ENCODE peak calls at places on chromosomes 11 and 22, in five cellular contexts. P is WTC11, I is posterior cingulate gyrus, W is M059J, A is heart left ventricle. E is an unnamed sample.

GRCh38 chr22:36086629-36087254 is 58.1 kb upstream of the RBFOX2 start:
- DNase-seq in W (no peak), A (no peak), I (peak), P (no peak), E (no peak)

GRCh38 chr22:35972559-35972958 is 56.1 kb downstream of the RBFOX2 start:
- DNase-seq in A (no peak), P (no peak), I (no peak), W (peak), E (no peak)

GRCh38 chr11:1573077-1573846 is 1.2 kb upstream of the DUSP8 start:
- DNase-seq in I (peak), W (peak), P (no peak), A (no peak), E (no peak)

GRCh38 chr22:37420656-37421467 is 6.4 kb downstream of the ELFN2 start:
- DNase-seq in I (no peak), W (no peak), A (no peak), P (no peak), E (peak)

GRCh38 chr11:5007561-5007960 is 12.9 kb downstream of the OR51L1 start:
- DNase-seq in W (peak), I (no peak), A (no peak), P (no peak), E (no peak)

GRCh38 chr11:9316334-9316733 is 1.9 kb upstream of the TMEM41B start:
- DNase-seq in I (no peak), W (no peak), A (no peak), P (no peak), E (no peak)

GRCh38 chr11:35061516-35062440 is 77.2 kb upstream of the CD44 start:
- DNase-seq in I (no peak), A (no peak), P (no peak), W (no peak), E (no peak)

GRCh38 chr11:93089474-93090102 is 108.2 kb downstream of the SLC36A4 start:
- DNase-seq in P (peak), A (no peak), W (peak), I (no peak), E (peak)

GRCh38 chr11:665707-666281 is 28.7 kb downstream of the DRD4 start:
- DNase-seq in I (peak), P (no peak), A (no peak), W (no peak), E (peak)

GRCh38 chr22:23245045-23245798 is 64.9 kb downstream of the BCR start:
- DNase-seq in W (peak), I (peak), P (no peak), A (no peak), E (no peak)

GRCh38 chr22:30906946-30907345 is 61.6 kb downstream of the MORC2 start:
- DNase-seq in I (peak), A (no peak), W (no peak), P (no peak), E (no peak)

GRCh38 chr11:34806875-34807274 is 109.3 kb downstream of the APIP start:
- DNase-seq in I (no peak), W (no peak), P (no peak), A (no peak), E (no peak)

GRCh38 chr22:31588970-31589675 is 72.9 kb downstream of the PISD start:
- DNase-seq in I (no peak), A (no peak), P (no peak), W (no peak), E (no peak)

GRCh38 chr11:26792956-26793355 is 71.1 kb upstream of the SLC5A12 start:
- DNase-seq in I (no peak), A (no peak), P (no peak), W (no peak), E (no peak)

GRCh38 chr11:43919852-43920597 is 22.4 kb upstream of the C11orf96 start:
- DNase-seq in A (no peak), P (no peak), W (no peak), I (no peak), E (peak)

GRCh38 chr11:8102296-8102915 is 21.4 kb downstream of the TUB start:
- DNase-seq in A (no peak), P (no peak), I (no peak), W (no peak), E (no peak)

GRCh38 chr11:69819541-69820070 is 390 bp upstream of the FGF3 start:
- DNase-seq in W (no peak), I (no peak), P (peak), A (no peak), E (no peak)

GRCh38 chr22:49903322-49904039 is 14.8 kb downstream of the ALG12 start:
- DNase-seq in I (peak), A (no peak), P (no peak), W (no peak), E (no peak)

GRCh38 chr11:92141159-92141558 is 83.5 kb upstream of the FAT3 start:
- DNase-seq in W (no peak), I (no peak), P (no peak), A (no peak), E (no peak)

GRCh38 chr22:17871726-17872458 is 97.6 kb upstream of the BID start:
- DNase-seq in W (no peak), P (no peak), A (no peak), I (peak), E (peak)

GRCh38 chr22:42964994-42965699 is 49.8 kb downstream of the PACSIN2 start:
- DNase-seq in I (no peak), P (peak), W (peak), A (no peak), E (no peak)

GRCh38 chr11:80331694-80332093 is 890.9 kb upstream of the TENM4 start:
- DNase-seq in W (no peak), I (no peak), A (no peak), P (no peak), E (no peak)

GRCh38 chr22:37675930-37676571 is 615 bp downstream of the LGALS1 start:
- DNase-seq in P (no peak), W (peak), I (no peak), A (peak), E (peak)

GRCh38 chr11:125625225-125625593 is 246 bp downstream of the CHEK1 start:
- DNase-seq in A (no peak), W (no peak), P (no peak), I (no peak), E (no peak)

GRCh38 chr11:7609521-7609920 is 63.8 kb downstream of the CYB5R2 start:
- DNase-seq in P (no peak), W (no peak), I (no peak), A (no peak), E (no peak)

GRCh38 chr11:93481696-93482095 is 61.5 kb downstream of the SMCO4 start:
- DNase-seq in I (no peak), W (no peak), A (no peak), P (no peak), E (no peak)

GRCh38 chr11:59545179-59546020 is 34.1 kb downstream of the OR4D9 start:
- DNase-seq in A (no peak), I (no peak), W (peak), P (no peak), E (no peak)

GRCh38 chr11:17986007-17986710 is 26.7 kb downstream of the SERGEF start:
- DNase-seq in I (no peak), A (no peak), P (no peak), W (peak), E (peak)

GRCh38 chr22:50200333-50201190 is at the start of gene SELENOO:
- DNase-seq in P (peak), A (peak), W (peak), I (peak), E (peak)